ENCODE peak calls at places on chromosome 18, in ten cellular contexts. One of them, this sample, is unnamed.

GRCh38 chr18:24913507-24914147 is 438.3 kb downstream of the ZNF521 start:
- DNase-seq in bronchial epithelial cell: no peak
- DNase-seq in EL: no peak
- DNase-seq in CD8-positive, alpha-beta memory T cell: no peak
- DNase-seq in activated CD4-positive, alpha-beta T cell treated with anti-CD3 and anti-CD28 coated beads, Interleukin-2, amount 50 U/mL, for 24 hours: no peak
- DNase-seq in caudate nucleus: no peak
- DNase-seq in stimulated activated CD4-positive, alpha-beta T cell treated with anti-CD3 and anti-CD28 coated beads, Interleukin-2, amount 100 ng/mL, for 48 hours: no peak
- DNase-seq in NCI-H1694: no peak
- DNase-seq in activated gamma-delta T cell treated with Interleukin-2 at 50 U/mL for 16 hours: no peak
- DNase-seq in OCI-LY7: no peak
- DNase-seq in this sample: peak; percentile 61

GRCh38 chr18:26104037-26104436 is 13.6 kb upstream of the SS18 start:
- DNase-seq in bronchial epithelial cell: peak; percentile 10
- DNase-seq in EL: no peak
- DNase-seq in CD8-positive, alpha-beta memory T cell: no peak
- DNase-seq in activated CD4-positive, alpha-beta T cell treated with anti-CD3 and anti-CD28 coated beads, Interleukin-2, amount 50 U/mL, for 24 hours: no peak
- DNase-seq in caudate nucleus: no peak
- DNase-seq in stimulated activated CD4-positive, alpha-beta T cell treated with anti-CD3 and anti-CD28 coated beads, Interleukin-2, amount 100 ng/mL, for 48 hours: no peak
- DNase-seq in NCI-H1694: no peak
- DNase-seq in activated gamma-delta T cell treated with Interleukin-2 at 50 U/mL for 16 hours: no peak
- DNase-seq in OCI-LY7: no peak
- DNase-seq in this sample: no peak

GRCh38 chr18:62812242-62812641 is 96.9 kb downstream of the PHLPP1 start:
- DNase-seq in bronchial epithelial cell: peak; percentile 61
- DNase-seq in EL: no peak
- DNase-seq in CD8-positive, alpha-beta memory T cell: no peak
- DNase-seq in activated CD4-positive, alpha-beta T cell treated with anti-CD3 and anti-CD28 coated beads, Interleukin-2, amount 50 U/mL, for 24 hours: no peak
- DNase-seq in caudate nucleus: no peak
- DNase-seq in stimulated activated CD4-positive, alpha-beta T cell treated with anti-CD3 and anti-CD28 coated beads, Interleukin-2, amount 100 ng/mL, for 48 hours: no peak
- DNase-seq in NCI-H1694: no peak
- DNase-seq in activated gamma-delta T cell treated with Interleukin-2 at 50 U/mL for 16 hours: no peak
- DNase-seq in OCI-LY7: no peak
- DNase-seq in this sample: no peak

GRCh38 chr18:7682334-7682733 is 115.2 kb downstream of the PTPRM start:
- DNase-seq in bronchial epithelial cell: no peak
- DNase-seq in EL: no peak
- DNase-seq in CD8-positive, alpha-beta memory T cell: no peak
- DNase-seq in activated CD4-positive, alpha-beta T cell treated with anti-CD3 and anti-CD28 coated beads, Interleukin-2, amount 50 U/mL, for 24 hours: no peak
- DNase-seq in caudate nucleus: no peak
- DNase-seq in stimulated activated CD4-positive, alpha-beta T cell treated with anti-CD3 and anti-CD28 coated beads, Interleukin-2, amount 100 ng/mL, for 48 hours: no peak
- DNase-seq in NCI-H1694: no peak
- DNase-seq in activated gamma-delta T cell treated with Interleukin-2 at 50 U/mL for 16 hours: no peak
- DNase-seq in OCI-LY7: no peak
- DNase-seq in this sample: no peak

GRCh38 chr18:41761329-41762028 is 193.6 kb upstream of the PIK3C3 start:
- DNase-seq in bronchial epithelial cell: peak; percentile 96
- DNase-seq in EL: peak; percentile 92
- DNase-seq in CD8-positive, alpha-beta memory T cell: no peak
- DNase-seq in activated CD4-positive, alpha-beta T cell treated with anti-CD3 and anti-CD28 coated beads, Interleukin-2, amount 50 U/mL, for 24 hours: no peak
- DNase-seq in caudate nucleus: no peak
- DNase-seq in stimulated activated CD4-positive, alpha-beta T cell treated with anti-CD3 and anti-CD28 coated beads, Interleukin-2, amount 100 ng/mL, for 48 hours: no peak
- DNase-seq in NCI-H1694: no peak
- DNase-seq in activated gamma-delta T cell treated with Interleukin-2 at 50 U/mL for 16 hours: no peak
- DNase-seq in OCI-LY7: no peak
- DNase-seq in this sample: no peak

GRCh38 chr18:3869848-3870247 is 419.9 kb downstream of the TGIF1 start:
- DNase-seq in bronchial epithelial cell: peak; percentile 62
- DNase-seq in EL: peak; percentile 62
- DNase-seq in CD8-positive, alpha-beta memory T cell: no peak
- DNase-seq in activated CD4-positive, alpha-beta T cell treated with anti-CD3 and anti-CD28 coated beads, Interleukin-2, amount 50 U/mL, for 24 hours: no peak
- DNase-seq in caudate nucleus: no peak
- DNase-seq in stimulated activated CD4-positive, alpha-beta T cell treated with anti-CD3 and anti-CD28 coated beads, Interleukin-2, amount 100 ng/mL, for 48 hours: no peak
- DNase-seq in NCI-H1694: peak; percentile 53
- DNase-seq in activated gamma-delta T cell treated with Interleukin-2 at 50 U/mL for 16 hours: no peak
- DNase-seq in OCI-LY7: peak; percentile 56
- DNase-seq in this sample: peak; percentile 62

GRCh38 chr18:75638597-75639467 is 211.3 kb upstream of the SMIM21 start:
- DNase-seq in bronchial epithelial cell: no peak
- DNase-seq in EL: peak; percentile 41
- DNase-seq in CD8-positive, alpha-beta memory T cell: no peak
- DNase-seq in activated CD4-positive, alpha-beta T cell treated with anti-CD3 and anti-CD28 coated beads, Interleukin-2, amount 50 U/mL, for 24 hours: no peak
- DNase-seq in caudate nucleus: peak; percentile 59
- DNase-seq in stimulated activated CD4-positive, alpha-beta T cell treated with anti-CD3 and anti-CD28 coated beads, Interleukin-2, amount 100 ng/mL, for 48 hours: no peak
- DNase-seq in NCI-H1694: no peak
- DNase-seq in activated gamma-delta T cell treated with Interleukin-2 at 50 U/mL for 16 hours: no peak
- DNase-seq in OCI-LY7: no peak
- DNase-seq in this sample: no peak

GRCh38 chr18:48854780-48855179 is 96.0 kb downstream of the SMAD7 start:
- DNase-seq in bronchial epithelial cell: no peak
- DNase-seq in EL: no peak
- DNase-seq in CD8-positive, alpha-beta memory T cell: no peak
- DNase-seq in activated CD4-positive, alpha-beta T cell treated with anti-CD3 and anti-CD28 coated beads, Interleukin-2, amount 50 U/mL, for 24 hours: no peak
- DNase-seq in caudate nucleus: no peak
- DNase-seq in stimulated activated CD4-positive, alpha-beta T cell treated with anti-CD3 and anti-CD28 coated beads, Interleukin-2, amount 100 ng/mL, for 48 hours: no peak
- DNase-seq in NCI-H1694: no peak
- DNase-seq in activated gamma-delta T cell treated with Interleukin-2 at 50 U/mL for 16 hours: no peak
- DNase-seq in OCI-LY7: no peak
- DNase-seq in this sample: no peak

GRCh38 chr18:52227536-52227935 is 112.5 kb upstream of the DCC start:
- DNase-seq in bronchial epithelial cell: no peak
- DNase-seq in EL: no peak
- DNase-seq in CD8-positive, alpha-beta memory T cell: no peak
- DNase-seq in activated CD4-positive, alpha-beta T cell treated with anti-CD3 and anti-CD28 coated beads, Interleukin-2, amount 50 U/mL, for 24 hours: no peak
- DNase-seq in caudate nucleus: no peak
- DNase-seq in stimulated activated CD4-positive, alpha-beta T cell treated with anti-CD3 and anti-CD28 coated beads, Interleukin-2, amount 100 ng/mL, for 48 hours: no peak
- DNase-seq in NCI-H1694: no peak
- DNase-seq in activated gamma-delta T cell treated with Interleukin-2 at 50 U/mL for 16 hours: no peak
- DNase-seq in OCI-LY7: no peak
- DNase-seq in this sample: no peak

GRCh38 chr18:38006541-38006940 is 440.9 kb upstream of the CELF4 start:
- DNase-seq in bronchial epithelial cell: no peak
- DNase-seq in EL: no peak
- DNase-seq in CD8-positive, alpha-beta memory T cell: no peak
- DNase-seq in activated CD4-positive, alpha-beta T cell treated with anti-CD3 and anti-CD28 coated beads, Interleukin-2, amount 50 U/mL, for 24 hours: no peak
- DNase-seq in caudate nucleus: no peak
- DNase-seq in stimulated activated CD4-positive, alpha-beta T cell treated with anti-CD3 and anti-CD28 coated beads, Interleukin-2, amount 100 ng/mL, for 48 hours: no peak
- DNase-seq in NCI-H1694: no peak
- DNase-seq in activated gamma-delta T cell treated with Interleukin-2 at 50 U/mL for 16 hours: no peak
- DNase-seq in OCI-LY7: no peak
- DNase-seq in this sample: peak; percentile 45

GRCh38 chr18:9631814-9632496 is 17.6 kb upstream of the PPP4R1 start:
- DNase-seq in bronchial epithelial cell: peak; percentile 93
- DNase-seq in EL: peak; percentile 91
- DNase-seq in CD8-positive, alpha-beta memory T cell: no peak
- DNase-seq in activated CD4-positive, alpha-beta T cell treated with anti-CD3 and anti-CD28 coated beads, Interleukin-2, amount 50 U/mL, for 24 hours: no peak
- DNase-seq in caudate nucleus: no peak
- DNase-seq in stimulated activated CD4-positive, alpha-beta T cell treated with anti-CD3 and anti-CD28 coated beads, Interleukin-2, amount 100 ng/mL, for 48 hours: no peak
- DNase-seq in NCI-H1694: no peak
- DNase-seq in activated gamma-delta T cell treated with Interleukin-2 at 50 U/mL for 16 hours: no peak
- DNase-seq in OCI-LY7: no peak
- DNase-seq in this sample: no peak

GRCh38 chr18:79401494-79402208 is 5.9 kb downstream of the NFATC1 start:
- DNase-seq in bronchial epithelial cell: no peak
- DNase-seq in EL: no peak
- DNase-seq in CD8-positive, alpha-beta memory T cell: peak; percentile 46
- DNase-seq in activated CD4-positive, alpha-beta T cell treated with anti-CD3 and anti-CD28 coated beads, Interleukin-2, amount 50 U/mL, for 24 hours: no peak
- DNase-seq in caudate nucleus: no peak
- DNase-seq in stimulated activated CD4-positive, alpha-beta T cell treated with anti-CD3 and anti-CD28 coated beads, Interleukin-2, amount 100 ng/mL, for 48 hours: no peak
- DNase-seq in NCI-H1694: no peak
- DNase-seq in activated gamma-delta T cell treated with Interleukin-2 at 50 U/mL for 16 hours: no peak
- DNase-seq in OCI-LY7: no peak
- DNase-seq in this sample: no peak

GRCh38 chr18:3452750-3453539 is 3.0 kb downstream of the TGIF1 start:
- DNase-seq in bronchial epithelial cell: peak; percentile 52
- DNase-seq in EL: peak; percentile 30
- DNase-seq in CD8-positive, alpha-beta memory T cell: no peak
- DNase-seq in activated CD4-positive, alpha-beta T cell treated with anti-CD3 and anti-CD28 coated beads, Interleukin-2, amount 50 U/mL, for 24 hours: no peak
- DNase-seq in caudate nucleus: no peak
- DNase-seq in stimulated activated CD4-positive, alpha-beta T cell treated with anti-CD3 and anti-CD28 coated beads, Interleukin-2, amount 100 ng/mL, for 48 hours: no peak
- DNase-seq in NCI-H1694: no peak
- DNase-seq in activated gamma-delta T cell treated with Interleukin-2 at 50 U/mL for 16 hours: no peak
- DNase-seq in OCI-LY7: no peak
- DNase-seq in this sample: no peak

GRCh38 chr18:72700961-72701710 is 157.0 kb upstream of the CBLN2 start:
- DNase-seq in bronchial epithelial cell: peak; percentile 20
- DNase-seq in EL: no peak
- DNase-seq in CD8-positive, alpha-beta memory T cell: no peak
- DNase-seq in activated CD4-positive, alpha-beta T cell treated with anti-CD3 and anti-CD28 coated beads, Interleukin-2, amount 50 U/mL, for 24 hours: no peak
- DNase-seq in caudate nucleus: no peak
- DNase-seq in stimulated activated CD4-positive, alpha-beta T cell treated with anti-CD3 and anti-CD28 coated beads, Interleukin-2, amount 100 ng/mL, for 48 hours: no peak
- DNase-seq in NCI-H1694: peak; percentile 26
- DNase-seq in activated gamma-delta T cell treated with Interleukin-2 at 50 U/mL for 16 hours: no peak
- DNase-seq in OCI-LY7: no peak
- DNase-seq in this sample: no peak

GRCh38 chr18:51614967-51615571 is 417.6 kb upstream of the MEX3C start:
- DNase-seq in bronchial epithelial cell: peak; percentile 96
- DNase-seq in EL: no peak
- DNase-seq in CD8-positive, alpha-beta memory T cell: no peak
- DNase-seq in activated CD4-positive, alpha-beta T cell treated with anti-CD3 and anti-CD28 coated beads, Interleukin-2, amount 50 U/mL, for 24 hours: no peak
- DNase-seq in caudate nucleus: no peak
- DNase-seq in stimulated activated CD4-positive, alpha-beta T cell treated with anti-CD3 and anti-CD28 coated beads, Interleukin-2, amount 100 ng/mL, for 48 hours: no peak
- DNase-seq in NCI-H1694: no peak
- DNase-seq in activated gamma-delta T cell treated with Interleukin-2 at 50 U/mL for 16 hours: no peak
- DNase-seq in OCI-LY7: no peak
- DNase-seq in this sample: no peak

GRCh38 chr18:76528477-76529432 is 33.7 kb upstream of the ZNF516 start:
- DNase-seq in bronchial epithelial cell: peak; percentile 72
- DNase-seq in EL: peak; percentile 61
- DNase-seq in CD8-positive, alpha-beta memory T cell: no peak
- DNase-seq in activated CD4-positive, alpha-beta T cell treated with anti-CD3 and anti-CD28 coated beads, Interleukin-2, amount 50 U/mL, for 24 hours: no peak
- DNase-seq in caudate nucleus: no peak
- DNase-seq in stimulated activated CD4-positive, alpha-beta T cell treated with anti-CD3 and anti-CD28 coated beads, Interleukin-2, amount 100 ng/mL, for 48 hours: no peak
- DNase-seq in NCI-H1694: no peak
- DNase-seq in activated gamma-delta T cell treated with Interleukin-2 at 50 U/mL for 16 hours: no peak
- DNase-seq in OCI-LY7: no peak
- DNase-seq in this sample: no peak

GRCh38 chr18:47595816-47596501 is 334.5 kb downstream of the SMAD2 start:
- DNase-seq in bronchial epithelial cell: peak; percentile 10
- DNase-seq in EL: peak; percentile 17
- DNase-seq in CD8-positive, alpha-beta memory T cell: no peak
- DNase-seq in activated CD4-positive, alpha-beta T cell treated with anti-CD3 and anti-CD28 coated beads, Interleukin-2, amount 50 U/mL, for 24 hours: no peak
- DNase-seq in caudate nucleus: no peak
- DNase-seq in stimulated activated CD4-positive, alpha-beta T cell treated with anti-CD3 and anti-CD28 coated beads, Interleukin-2, amount 100 ng/mL, for 48 hours: peak; percentile 4
- DNase-seq in NCI-H1694: no peak
- DNase-seq in activated gamma-delta T cell treated with Interleukin-2 at 50 U/mL for 16 hours: no peak
- DNase-seq in OCI-LY7: peak; percentile 1
- DNase-seq in this sample: no peak

This sample was measured in cerebellum.